ENCODE peak calls at places on chromosome 1, in ten cellular contexts. X is posterior cingulate gyrus; R is endothelial cell; Z is tibial artery; V is activated naive CD8-positive, alpha-beta T cell treated with anti-CD3 and anti-CD28 coated beads, Interleukin-2, amount 50 U/mL, for 24 hours; U is suprapubic skin; T is activated T-helper 1 cell treated with Interleukin-2 at 50 U/mL for 16 hours; S is stimulated activated effector memory CD8-positive, alpha-beta T cell treated with anti-CD3 and anti-CD28 coated beads, Interleukin-12 subunit alpha, Interleukin-12 subunit beta, amount 100 ng/mL, for 72 hours; M is right lobe of liver; C is AG08396. N is an unnamed sample.

GRCh38 chr1:27099154-27099903 is 55.6 kb downstream of the SLC9A1 start:
- DNase-seq in M (no peak), C (peak), X (no peak), Z (peak), R (no peak), U (no peak), T (no peak), S (no peak), V (peak), N (peak)

GRCh38 chr1:21909787-21910503 is 27.2 kb downstream of the HSPG2 start:
- DNase-seq in C (peak), U (peak), V (peak), T (no peak), M (peak), S (no peak), Z (peak), X (no peak), R (peak), N (peak)

GRCh38 chr1:85278853-85279314 is 2.5 kb upstream of the BCL10 start:
- DNase-seq in V (peak), M (no peak), T (peak), R (no peak), S (peak), X (no peak), Z (peak), C (peak), U (no peak), N (no peak)

GRCh38 chr1:106621853-106622252 is 434.6 kb upstream of the PRMT6 start:
- DNase-seq in T (no peak), U (no peak), Z (no peak), V (no peak), S (no peak), X (no peak), M (no peak), R (no peak), C (no peak), N (no peak)

GRCh38 chr1:214678386-214678785 is 75.4 kb downstream of the CENPF start:
- DNase-seq in C (peak), R (no peak), U (no peak), S (no peak), Z (no peak), T (no peak), M (no peak), X (no peak), V (no peak), N (no peak)

GRCh38 chr1:41874903-41875411 is 43.8 kb downstream of the HIVEP3 start:
- DNase-seq in Z (no peak), T (no peak), C (no peak), R (no peak), U (no peak), V (no peak), S (no peak), X (no peak), M (no peak), N (no peak)

GRCh38 chr1:119341372-119341947 is 27.1 kb upstream of the HAO2 start:
- DNase-seq in M (no peak), R (no peak), S (no peak), V (no peak), T (no peak), C (no peak), Z (no peak), X (no peak), U (no peak), N (no peak)

GRCh38 chr1:45880930-45881329 is 77.5 kb downstream of the MAST2 start:
- DNase-seq in X (no peak), T (no peak), C (no peak), M (no peak), S (no peak), Z (no peak), U (no peak), V (no peak), R (no peak), N (no peak)

GRCh38 chr1:184973308-184974085 is 811 bp downstream of the NIBAN1 start:
- DNase-seq in V (peak), Z (peak), R (peak), T (peak), C (peak), M (peak), U (peak), S (peak), X (no peak), N (peak)

GRCh38 chr1:212712451-212713303 is 13.0 kb upstream of the BATF3 start:
- DNase-seq in M (no peak), X (no peak), T (no peak), C (peak), U (no peak), R (no peak), V (no peak), S (peak), Z (no peak), N (no peak)

GRCh38 chr1:20473894-20474293 is 12.1 kb downstream of the CAMK2N1 start:
- DNase-seq in C (no peak), S (no peak), V (no peak), Z (no peak), R (no peak), T (no peak), U (no peak), M (no peak), X (no peak), N (no peak)

GRCh38 chr1:60765204-60765603 is 317.2 kb upstream of the NFIA start:
- DNase-seq in Z (no peak), R (peak), C (peak), X (no peak), M (no peak), T (no peak), V (no peak), S (no peak), U (no peak), N (no peak)

GRCh38 chr1:156146749-156147405 is 6.5 kb upstream of the SEMA4A start:
- DNase-seq in R (no peak), C (no peak), X (no peak), U (no peak), S (no peak), V (peak), T (no peak), Z (no peak), M (no peak), N (no peak)

GRCh38 chr1:95043141-95043980 is 29.4 kb downstream of the ALG14 start:
- DNase-seq in C (peak), M (peak), Z (peak), X (peak), V (peak), R (peak), U (peak), T (peak), S (peak), N (peak)